ENCODE peak calls at places on chromosomes 7 and 10, in four cellular contexts. H, B, G and X are unnamed samples.

GRCh38 chr7:5276611-5277010 is 6.1 kb upstream of the SLC29A4 start:
- DNase-seq in H (no peak), B (no peak), G (no peak), X (no peak)

GRCh38 chr7:29796181-29796580 is 10.1 kb upstream of the WIPF3 start:
- DNase-seq in G (no peak), H (no peak), B (no peak), X (no peak)

GRCh38 chr7:16098585-16099179 is 322.7 kb downstream of the CRPPA start:
- DNase-seq in B (no peak), G (no peak), H (no peak), X (no peak)

GRCh38 chr7:128215739-128216138 is 25.3 kb upstream of the LEP start:
- DNase-seq in H (no peak), B (no peak), G (no peak), X (peak; percentile 66)

GRCh38 chr7:146655928-146656797 is 539.6 kb downstream of the CNTNAP2 start:
- DNase-seq in H (no peak), G (no peak), B (peak; percentile 67), X (no peak)

GRCh38 chr7:31603076-31603475 is 83.9 kb upstream of the PPP1R17 start:
- DNase-seq in H (no peak), G (no peak), B (no peak), X (no peak)

GRCh38 chr10:78507761-78508160 is 474.1 kb downstream of the RPS24 start:
- DNase-seq in G (no peak), H (no peak), B (no peak), X (no peak)

GRCh38 chr10:52617346-52617745 is 155.2 kb downstream of the MBL2 start:
- DNase-seq in H (no peak), B (no peak), G (no peak), X (no peak)

GRCh38 chr10:45439365-45439764 is 65.3 kb downstream of the ALOX5 start:
- DNase-seq in B (no peak), G (no peak), H (no peak), X (no peak)

GRCh38 chr7:150307904-150308303 is 15.3 kb upstream of the LRRC61 start:
- DNase-seq in B (no peak), G (no peak), H (no peak), X (no peak)

GRCh38 chr7:133203490-133203889 is 49.4 kb upstream of the EXOC4 start:
- DNase-seq in G (no peak), H (no peak), B (no peak), X (no peak)

DNA sequence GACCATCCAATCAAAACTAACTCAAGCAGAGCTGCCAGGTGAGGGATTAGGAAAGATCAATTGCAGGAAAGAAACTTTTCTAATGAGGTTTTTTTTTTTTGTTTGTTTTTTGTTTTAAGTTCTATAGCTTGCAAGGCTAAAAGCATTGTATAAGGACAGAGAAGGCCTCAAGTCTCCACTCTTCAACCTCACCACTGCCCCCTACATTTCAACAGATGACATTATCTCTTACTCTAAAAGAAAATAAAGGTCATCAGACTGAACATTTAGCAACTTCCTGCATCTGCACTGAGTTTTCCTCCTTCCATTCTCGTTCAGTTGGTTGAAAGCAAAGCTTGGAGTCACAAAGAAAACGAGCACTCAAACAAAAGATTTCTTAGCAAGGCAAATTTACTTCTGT is 45.2 kb upstream of the EXOC4 start:
- DNase-seq in H (no peak), B (no peak), G (no peak), X (no peak)
- TF ChIP-seq CTCF in H (no peak), B (no peak), G (no peak), X (peak; percentile 61)

DNA sequence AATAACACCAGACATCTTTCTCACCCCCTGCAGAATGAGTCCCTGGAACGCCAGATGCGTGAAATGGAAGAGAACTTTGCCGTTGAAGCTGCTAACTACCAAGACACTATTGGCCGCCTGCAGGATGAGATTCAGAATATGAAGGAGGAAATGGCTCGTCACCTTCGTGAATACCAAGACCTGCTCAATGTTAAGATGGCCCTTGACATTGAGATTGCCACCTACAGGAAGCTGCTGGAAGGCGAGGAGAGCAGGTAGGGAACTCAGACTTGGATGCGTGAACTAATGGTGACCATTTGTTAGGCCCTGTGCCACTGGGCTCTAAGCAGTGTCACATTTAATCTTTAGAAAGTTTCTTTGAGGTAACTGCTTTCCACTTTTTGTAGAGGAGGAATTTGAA is 7.1 kb downstream of the VIM start:
- DNase-seq in G (no peak), B (no peak), H (no peak), X (no peak)
- TF ChIP-seq CTCF in G (no peak), B (peak; percentile 39), H (peak; percentile 40), X (peak; percentile 56)

GRCh38 chr7:106418526-106418925 is 133.7 kb upstream of the NAMPT start:
- DNase-seq in B (peak; percentile 82), G (no peak), H (peak; percentile 9), X (no peak)

GRCh38 chr7:106418094-106418493 is 133.3 kb upstream of the NAMPT start:
- DNase-seq in B (peak; percentile 4), H (no peak), G (no peak), X (no peak)

GRCh38 chr7:106416430-106416829 is 131.6 kb upstream of the NAMPT start:
- DNase-seq in B (no peak), G (no peak), H (no peak), X (no peak)

GRCh38 chr7:106415433-106415832 is 130.7 kb upstream of the NAMPT start:
- DNase-seq in H (no peak), B (no peak), G (no peak), X (no peak)

GRCh38 chr7:106417273-106417902 is 132.6 kb upstream of the NAMPT start:
- DNase-seq in H (no peak), B (no peak), G (no peak), X (no peak)
- TF ChIP-seq CTCF in H (no peak), B (no peak), G (no peak), X (no peak)

GRCh38 chr10:125414998-125415397 is 254.6 kb upstream of the CTBP2 start:
- DNase-seq in B (no peak), H (no peak), G (no peak), X (no peak)
- TF ChIP-seq CTCF in B (no peak), H (no peak), G (no peak), X (no peak)

GRCh38 chr7:3695602-3696001 is 394.6 kb downstream of the SDK1 start:
- DNase-seq in H (no peak), G (no peak), B (no peak), X (no peak)
- TF ChIP-seq CTCF in H (no peak), G (peak; percentile 31), B (peak; percentile 37), X (no peak)

DNA sequence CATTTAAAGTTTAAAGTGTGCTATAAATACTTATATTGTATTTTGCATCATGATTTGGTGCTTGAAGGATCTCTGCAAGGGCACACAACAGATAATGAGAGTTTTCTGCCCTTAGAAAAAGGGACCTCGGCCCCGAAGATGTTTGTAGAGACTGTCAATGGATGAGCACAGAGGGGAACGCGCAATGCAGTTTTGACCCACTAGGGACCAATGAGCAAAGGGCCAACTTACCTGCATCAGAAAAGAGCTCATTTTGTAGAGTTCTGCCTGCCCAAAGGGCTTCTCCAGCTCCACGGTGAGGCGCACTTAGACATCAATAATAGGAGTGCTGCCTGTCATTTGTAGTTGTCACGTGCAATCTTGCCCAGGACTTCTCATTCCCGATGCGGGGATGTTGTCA is 91.1 kb downstream of the BUB3 start:
- DNase-seq in G (no peak), H (no peak), B (no peak), X (no peak)
- TF ChIP-seq CTCF in G (no peak), H (no peak), B (no peak), X (peak; percentile 16)

GRCh38 chr7:7662527-7662926 is 22.0 kb downstream of the UMAD1 start:
- DNase-seq in B (no peak), H (no peak), G (no peak), X (no peak)
- TF ChIP-seq CTCF in B (peak; percentile 44), H (peak; percentile 30), G (peak; percentile 58), X (peak; percentile 63)